ENCODE peak calls at places on chromosomes 13 and 19, in eight cellular contexts. L, M, Q, U, K, W, J and E are unnamed samples.

GRCh38 chr19:55461974-55462628 is 659 bp upstream of the ISOC2 start:
- DNase-seq in W (no peak), Q (no peak), K (no peak), M (no peak), U (no peak), J (no peak), L (peak; percentile 51), E (no peak)

GRCh38 chr19:294341-294818 is 3.2 kb upstream of the PLPP2 start:
- DNase-seq in K (no peak), M (no peak), W (no peak), L (no peak), U (no peak), J (no peak), Q (no peak), E (no peak)

GRCh38 chr19:54147676-54148075 is 10.1 kb downstream of the CNOT3 start:
- DNase-seq in U (no peak), W (no peak), L (no peak), K (no peak), Q (no peak), J (no peak), M (no peak), E (no peak)

GRCh38 chr13:102597029-102598015 is 536 bp downstream of the TPP2 start:
- DNase-seq in Q (peak; percentile 7), M (no peak), L (peak; percentile 33), J (peak; percentile 30), W (no peak), K (peak; percentile 39), U (peak; percentile 25), E (peak; percentile 12)

GRCh38 chr19:52474351-52475127 is 21.2 kb downstream of the ZNF578 start:
- DNase-seq in J (no peak), L (no peak), Q (no peak), M (no peak), U (no peak), K (no peak), W (no peak), E (no peak)

GRCh38 chr13:24168980-24169379 is 8.5 kb downstream of the SPATA13 start:
- DNase-seq in W (no peak), J (no peak), Q (no peak), K (no peak), U (no peak), L (no peak), M (no peak), E (no peak)

GRCh38 chr13:23703241-23703640 is 133.0 kb downstream of the TNFRSF19 start:
- DNase-seq in J (no peak), M (no peak), Q (no peak), U (no peak), W (no peak), L (no peak), K (no peak), E (no peak)

GRCh38 chr19:38409631-38410133 is 6.8 kb downstream of the FAM98C start:
- DNase-seq in Q (peak; percentile 44), W (no peak), J (no peak), M (no peak), U (no peak), K (no peak), L (no peak), E (no peak)

GRCh38 chr13:44153536-44153935 is 220.1 kb upstream of the SERP2 start:
- DNase-seq in U (no peak), W (no peak), J (no peak), M (no peak), K (no peak), Q (no peak), L (no peak), E (no peak)

GRCh38 chr13:54975676-54976075 is 1947.1 kb downstream of the OLFM4 start:
- DNase-seq in L (no peak), J (no peak), U (no peak), Q (no peak), M (no peak), W (no peak), K (no peak), E (no peak)

GRCh38 chr19:17530586-17530985 is 19.1 kb downstream of the PGLS start:
- DNase-seq in M (no peak), K (no peak), J (no peak), L (no peak), Q (no peak), W (no peak), U (no peak), E (no peak)

GRCh38 chr19:2426661-2427322 is 594 bp downstream of the TIMM13 start:
- DNase-seq in W (no peak), L (peak; percentile 64), Q (peak; percentile 27), M (no peak), K (peak; percentile 50), U (no peak), J (peak; percentile 81), E (peak; percentile 35)

GRCh38 chr19:2478756-2479555 is 3.0 kb downstream of the GADD45B start:
- DNase-seq in L (peak; percentile 63), J (peak; percentile 68), M (peak; percentile 88), Q (peak; percentile 62), W (no peak), U (peak; percentile 79), K (no peak), E (no peak)

GRCh38 chr13:76820759-76821158 is 65.4 kb downstream of the KCTD12 start:
- DNase-seq in J (no peak), W (no peak), M (no peak), K (no peak), U (no peak), Q (no peak), L (no peak), E (no peak)

GRCh38 chr13:101515504-101515903 is 63.0 kb downstream of the ITGBL1 start:
- DNase-seq in L (no peak), J (no peak), W (no peak), Q (no peak), K (no peak), U (no peak), M (no peak), E (no peak)

GRCh38 chr13:55199132-55199531 is 1941.6 kb upstream of the PRR20A start:
- DNase-seq in Q (no peak), K (no peak), J (no peak), U (no peak), W (no peak), L (peak; percentile 0), M (no peak), E (no peak)

GRCh38 chr13:75482070-75482819 is at the start of gene TBC1D4:
- DNase-seq in L (peak; percentile 91), U (peak; percentile 64), Q (peak; percentile 82), M (peak; percentile 73), J (peak; percentile 82), K (peak; percentile 90), W (peak; percentile 56), E (peak; percentile 80)

GRCh38 chr19:19662866-19663291 is 597 bp downstream of the ATP13A1 start:
- DNase-seq in M (peak; percentile 55), J (no peak), L (no peak), W (no peak), U (no peak), K (peak; percentile 37), Q (no peak), E (no peak)

DNA sequence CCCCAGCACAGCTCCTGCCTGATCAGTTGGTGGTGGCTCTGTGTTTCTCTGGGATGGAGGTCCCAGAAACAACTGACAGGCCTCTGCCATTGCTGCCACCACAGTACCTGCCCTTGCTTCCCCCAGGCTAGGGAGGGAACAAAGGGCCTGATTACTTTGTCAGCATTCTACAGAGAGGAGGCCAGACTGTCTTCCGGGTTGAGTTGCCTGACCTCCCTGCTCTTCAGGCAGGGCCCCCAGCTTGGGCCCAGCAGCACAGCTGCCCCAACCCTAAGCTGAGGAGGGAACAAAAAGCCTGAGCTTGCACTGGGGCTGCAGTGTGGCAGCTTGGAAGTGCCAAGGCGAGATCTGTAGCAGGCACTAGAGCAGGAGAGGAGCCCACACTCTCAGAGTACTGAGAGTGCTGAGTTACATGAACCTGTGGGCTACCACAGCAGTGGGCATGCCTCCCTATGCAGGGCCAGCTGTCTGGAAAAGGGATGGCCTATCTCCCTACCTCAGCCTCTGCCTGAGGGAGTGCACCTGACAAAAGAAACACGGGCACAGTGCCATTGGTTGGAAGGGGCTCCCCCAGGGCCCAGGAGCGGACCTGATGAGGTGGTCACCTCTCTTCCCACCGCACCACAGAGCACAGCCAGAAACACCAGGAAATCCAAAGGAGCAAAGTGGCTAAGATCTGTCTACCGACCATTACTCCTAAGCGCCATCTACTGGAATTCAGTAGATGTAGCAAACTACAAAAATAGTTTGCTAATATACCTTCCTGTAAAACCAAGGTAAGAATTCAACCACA is 24.4 kb downstream of the SLC25A15 start:
- DNase-seq in M (no peak), W (no peak), Q (peak; percentile 16), K (no peak), J (peak; percentile 59), U (no peak), L (peak; percentile 47), E (no peak)
- TF ChIP-seq CTCF in M (peak; percentile 86), W (no peak), Q (peak; percentile 65), K (peak; percentile 31), J (no peak), U (peak; percentile 80), L (peak; percentile 78), E (peak; percentile 44)

DNA sequence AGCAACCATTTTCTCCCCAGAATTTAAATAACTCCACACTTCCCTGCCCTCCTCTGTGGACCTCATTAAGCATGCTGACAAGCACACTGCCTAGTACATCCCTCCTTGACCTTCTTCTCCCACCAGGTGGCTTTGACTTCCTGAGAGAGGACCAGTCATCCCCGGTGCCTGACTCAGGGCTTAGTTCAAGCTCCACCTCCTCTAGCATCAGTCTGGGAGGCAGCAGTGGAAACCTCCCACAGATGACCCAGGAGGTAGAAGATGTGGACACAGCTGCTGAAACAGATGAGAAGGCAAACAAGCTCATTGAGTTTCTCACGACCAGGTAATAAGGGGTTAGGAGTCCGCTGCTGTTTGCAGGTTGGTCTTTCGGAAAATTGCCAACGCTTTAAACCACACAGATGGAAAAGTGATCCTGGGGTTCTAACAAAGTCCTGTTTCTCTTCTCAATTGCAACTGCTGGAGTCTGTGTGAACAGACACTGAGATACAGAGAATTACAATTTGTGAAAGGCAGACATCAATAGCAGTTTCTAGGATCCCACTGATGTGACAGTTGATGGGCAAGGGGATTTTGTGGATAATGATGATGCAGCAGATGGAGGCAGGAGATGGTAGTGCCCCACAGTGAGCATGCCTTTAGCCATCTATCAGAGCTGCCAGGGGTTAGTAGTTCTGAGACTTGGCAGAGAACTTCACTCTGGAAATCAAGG is 86.7 kb downstream of the ZAR1L start:
- DNase-seq in W (no peak), J (no peak), M (no peak), Q (peak; percentile 55), U (no peak), K (no peak), L (no peak), E (no peak)
- TF ChIP-seq CTCF in W (no peak), J (no peak), M (no peak), Q (peak; percentile 44), U (no peak), K (no peak), L (no peak), E (no peak)

DNA sequence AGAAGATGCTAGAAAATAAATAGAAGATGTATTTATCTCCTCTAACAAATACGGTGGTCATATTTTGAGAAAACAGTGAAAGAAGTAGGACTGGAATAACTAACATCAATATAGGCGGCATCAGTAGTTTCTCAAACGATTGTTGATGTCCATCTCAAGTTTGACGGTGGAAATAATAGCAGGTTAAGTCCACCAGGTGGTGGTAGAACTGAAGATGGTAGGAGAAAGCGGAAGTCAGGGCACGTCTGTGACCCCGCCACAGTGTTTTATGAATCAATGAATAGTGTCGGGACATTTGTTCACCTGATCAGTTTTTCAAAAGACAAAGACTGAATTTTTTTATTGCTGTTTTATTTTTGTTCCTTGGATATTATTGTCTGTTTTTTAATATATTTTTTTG is 706.4 kb upstream of the SLC10A2 start:
- DNase-seq in L (peak; percentile 1), Q (no peak), M (no peak), U (no peak), J (no peak), K (no peak), W (no peak), E (no peak)
- TF ChIP-seq CTCF in L (peak; percentile 30), Q (peak; percentile 23), M (no peak), U (no peak), J (no peak), K (peak; percentile 49), W (no peak), E (peak; percentile 17)

GRCh38 chr13:98142427-98143156 is at the start of gene FARP1:
- DNase-seq in U (no peak), L (peak; percentile 84), Q (no peak), J (peak; percentile 65), K (peak; percentile 82), W (peak; percentile 23), M (no peak), E (peak; percentile 91)
- TF ChIP-seq CTCF in U (peak; percentile 36), L (no peak), Q (peak; percentile 23), J (peak; percentile 36), K (no peak), W (no peak), M (no peak), E (peak; percentile 51)